ENCODE peak calls at places on chromosomes 11 and 22, in nine cellular contexts. One of them, this sample, is unnamed.

GRCh38 chr11:85170184-85170583 is 457.0 kb downstream of the DLG2 start:
- DNase-seq in cardiac septum: no peak
- DNase-seq in neural crest cell: no peak
- DNase-seq in H9: no peak
- DNase-seq in stimulated activated effector memory CD8-positive, alpha-beta T cell treated with anti-CD3 and anti-CD28 coated beads, Interleukin-12 subunit alpha, Interleukin-12 subunit beta, amount 100 ng/mL, for 72 hours: no peak
- DNase-seq in hippocampal formation: no peak
- DNase-seq in stimulated activated CD4-positive, alpha-beta T cell treated with anti-CD3 and anti-CD28 coated beads, Interleukin-12 subunit alpha, Interleukin-12 subunit beta, amount 100 ng/mL, for 48 hours: no peak
- DNase-seq in COR-L47: no peak
- DNase-seq in T-helper 2 cell: no peak
- DNase-seq in this sample: no peak

GRCh38 chr11:122146475-122146874 is 30.5 kb upstream of the BLID start:
- DNase-seq in cardiac septum: no peak
- DNase-seq in neural crest cell: no peak
- DNase-seq in H9: no peak
- DNase-seq in stimulated activated effector memory CD8-positive, alpha-beta T cell treated with anti-CD3 and anti-CD28 coated beads, Interleukin-12 subunit alpha, Interleukin-12 subunit beta, amount 100 ng/mL, for 72 hours: no peak
- DNase-seq in hippocampal formation: no peak
- DNase-seq in stimulated activated CD4-positive, alpha-beta T cell treated with anti-CD3 and anti-CD28 coated beads, Interleukin-12 subunit alpha, Interleukin-12 subunit beta, amount 100 ng/mL, for 48 hours: no peak
- DNase-seq in COR-L47: no peak
- DNase-seq in T-helper 2 cell: no peak
- DNase-seq in this sample: no peak

GRCh38 chr11:74683941-74684481 is 47.2 kb downstream of the CHRDL2 start:
- DNase-seq in cardiac septum: peak
- DNase-seq in neural crest cell: no peak
- DNase-seq in H9: no peak
- DNase-seq in stimulated activated effector memory CD8-positive, alpha-beta T cell treated with anti-CD3 and anti-CD28 coated beads, Interleukin-12 subunit alpha, Interleukin-12 subunit beta, amount 100 ng/mL, for 72 hours: no peak
- DNase-seq in hippocampal formation: no peak
- DNase-seq in stimulated activated CD4-positive, alpha-beta T cell treated with anti-CD3 and anti-CD28 coated beads, Interleukin-12 subunit alpha, Interleukin-12 subunit beta, amount 100 ng/mL, for 48 hours: no peak
- DNase-seq in COR-L47: no peak
- DNase-seq in T-helper 2 cell: no peak
- DNase-seq in this sample: peak

GRCh38 chr11:59142530-59143507 is at the start of gene FAM111A:
- DNase-seq in cardiac septum: peak
- DNase-seq in neural crest cell: peak
- DNase-seq in H9: peak
- DNase-seq in stimulated activated effector memory CD8-positive, alpha-beta T cell treated with anti-CD3 and anti-CD28 coated beads, Interleukin-12 subunit alpha, Interleukin-12 subunit beta, amount 100 ng/mL, for 72 hours: peak
- DNase-seq in hippocampal formation: peak
- DNase-seq in stimulated activated CD4-positive, alpha-beta T cell treated with anti-CD3 and anti-CD28 coated beads, Interleukin-12 subunit alpha, Interleukin-12 subunit beta, amount 100 ng/mL, for 48 hours: peak
- DNase-seq in COR-L47: peak
- DNase-seq in T-helper 2 cell: peak
- DNase-seq in this sample: peak

GRCh38 chr11:64872790-64873488 is 5.5 kb downstream of the EHD1 start:
- DNase-seq in cardiac septum: no peak
- DNase-seq in neural crest cell: no peak
- DNase-seq in H9: no peak
- DNase-seq in stimulated activated effector memory CD8-positive, alpha-beta T cell treated with anti-CD3 and anti-CD28 coated beads, Interleukin-12 subunit alpha, Interleukin-12 subunit beta, amount 100 ng/mL, for 72 hours: no peak
- DNase-seq in hippocampal formation: no peak
- DNase-seq in stimulated activated CD4-positive, alpha-beta T cell treated with anti-CD3 and anti-CD28 coated beads, Interleukin-12 subunit alpha, Interleukin-12 subunit beta, amount 100 ng/mL, for 48 hours: no peak
- DNase-seq in COR-L47: no peak
- DNase-seq in T-helper 2 cell: no peak
- DNase-seq in this sample: no peak

GRCh38 chr22:49535126-49535525 is 292.5 kb downstream of the BRD1 start:
- DNase-seq in cardiac septum: peak
- DNase-seq in neural crest cell: no peak
- DNase-seq in H9: peak
- DNase-seq in stimulated activated effector memory CD8-positive, alpha-beta T cell treated with anti-CD3 and anti-CD28 coated beads, Interleukin-12 subunit alpha, Interleukin-12 subunit beta, amount 100 ng/mL, for 72 hours: no peak
- DNase-seq in hippocampal formation: no peak
- DNase-seq in stimulated activated CD4-positive, alpha-beta T cell treated with anti-CD3 and anti-CD28 coated beads, Interleukin-12 subunit alpha, Interleukin-12 subunit beta, amount 100 ng/mL, for 48 hours: no peak
- DNase-seq in COR-L47: no peak
- DNase-seq in T-helper 2 cell: no peak
- DNase-seq in this sample: peak

GRCh38 chr11:125299821-125300220 is 135.3 kb downstream of the PKNOX2 start:
- DNase-seq in cardiac septum: no peak
- DNase-seq in neural crest cell: no peak
- DNase-seq in H9: no peak
- DNase-seq in stimulated activated effector memory CD8-positive, alpha-beta T cell treated with anti-CD3 and anti-CD28 coated beads, Interleukin-12 subunit alpha, Interleukin-12 subunit beta, amount 100 ng/mL, for 72 hours: no peak
- DNase-seq in hippocampal formation: no peak
- DNase-seq in stimulated activated CD4-positive, alpha-beta T cell treated with anti-CD3 and anti-CD28 coated beads, Interleukin-12 subunit alpha, Interleukin-12 subunit beta, amount 100 ng/mL, for 48 hours: no peak
- DNase-seq in COR-L47: no peak
- DNase-seq in T-helper 2 cell: no peak
- DNase-seq in this sample: no peak

GRCh38 chr11:41306435-41306834 is 153.0 kb downstream of the LRRC4C start:
- DNase-seq in cardiac septum: no peak
- DNase-seq in neural crest cell: no peak
- DNase-seq in H9: no peak
- DNase-seq in stimulated activated effector memory CD8-positive, alpha-beta T cell treated with anti-CD3 and anti-CD28 coated beads, Interleukin-12 subunit alpha, Interleukin-12 subunit beta, amount 100 ng/mL, for 72 hours: no peak
- DNase-seq in hippocampal formation: no peak
- DNase-seq in stimulated activated CD4-positive, alpha-beta T cell treated with anti-CD3 and anti-CD28 coated beads, Interleukin-12 subunit alpha, Interleukin-12 subunit beta, amount 100 ng/mL, for 48 hours: no peak
- DNase-seq in COR-L47: no peak
- DNase-seq in T-helper 2 cell: no peak
- DNase-seq in this sample: no peak

GRCh38 chr22:45251828-45252227 is 11.1 kb upstream of the KIAA0930 start:
- DNase-seq in cardiac septum: no peak
- DNase-seq in neural crest cell: no peak
- DNase-seq in H9: no peak
- DNase-seq in stimulated activated effector memory CD8-positive, alpha-beta T cell treated with anti-CD3 and anti-CD28 coated beads, Interleukin-12 subunit alpha, Interleukin-12 subunit beta, amount 100 ng/mL, for 72 hours: no peak
- DNase-seq in hippocampal formation: no peak
- DNase-seq in stimulated activated CD4-positive, alpha-beta T cell treated with anti-CD3 and anti-CD28 coated beads, Interleukin-12 subunit alpha, Interleukin-12 subunit beta, amount 100 ng/mL, for 48 hours: no peak
- DNase-seq in COR-L47: no peak
- DNase-seq in T-helper 2 cell: no peak
- DNase-seq in this sample: no peak

GRCh38 chr11:77107950-77108349 is 5.3 kb downstream of the OMP start:
- DNase-seq in cardiac septum: no peak
- DNase-seq in neural crest cell: no peak
- DNase-seq in H9: no peak
- DNase-seq in stimulated activated effector memory CD8-positive, alpha-beta T cell treated with anti-CD3 and anti-CD28 coated beads, Interleukin-12 subunit alpha, Interleukin-12 subunit beta, amount 100 ng/mL, for 72 hours: no peak
- DNase-seq in hippocampal formation: no peak
- DNase-seq in stimulated activated CD4-positive, alpha-beta T cell treated with anti-CD3 and anti-CD28 coated beads, Interleukin-12 subunit alpha, Interleukin-12 subunit beta, amount 100 ng/mL, for 48 hours: no peak
- DNase-seq in COR-L47: no peak
- DNase-seq in T-helper 2 cell: no peak
- DNase-seq in this sample: no peak

GRCh38 chr11:130478204-130478701 is 29.8 kb downstream of the ADAMTS15 start:
- DNase-seq in cardiac septum: no peak
- DNase-seq in neural crest cell: no peak
- DNase-seq in H9: no peak
- DNase-seq in stimulated activated effector memory CD8-positive, alpha-beta T cell treated with anti-CD3 and anti-CD28 coated beads, Interleukin-12 subunit alpha, Interleukin-12 subunit beta, amount 100 ng/mL, for 72 hours: no peak
- DNase-seq in hippocampal formation: no peak
- DNase-seq in stimulated activated CD4-positive, alpha-beta T cell treated with anti-CD3 and anti-CD28 coated beads, Interleukin-12 subunit alpha, Interleukin-12 subunit beta, amount 100 ng/mL, for 48 hours: no peak
- DNase-seq in COR-L47: no peak
- DNase-seq in T-helper 2 cell: no peak
- DNase-seq in this sample: no peak

GRCh38 chr22:36164621-36165020 is 4.1 kb upstream of the APOL3 start:
- DNase-seq in cardiac septum: no peak
- DNase-seq in neural crest cell: no peak
- DNase-seq in H9: no peak
- DNase-seq in stimulated activated effector memory CD8-positive, alpha-beta T cell treated with anti-CD3 and anti-CD28 coated beads, Interleukin-12 subunit alpha, Interleukin-12 subunit beta, amount 100 ng/mL, for 72 hours: no peak
- DNase-seq in hippocampal formation: peak
- DNase-seq in stimulated activated CD4-positive, alpha-beta T cell treated with anti-CD3 and anti-CD28 coated beads, Interleukin-12 subunit alpha, Interleukin-12 subunit beta, amount 100 ng/mL, for 48 hours: no peak
- DNase-seq in COR-L47: no peak
- DNase-seq in T-helper 2 cell: no peak
- DNase-seq in this sample: no peak

GRCh38 chr22:30435674-30436126 is 10.1 kb downstream of the MTFP1 start:
- DNase-seq in cardiac septum: peak
- DNase-seq in neural crest cell: no peak
- DNase-seq in H9: no peak
- DNase-seq in stimulated activated effector memory CD8-positive, alpha-beta T cell treated with anti-CD3 and anti-CD28 coated beads, Interleukin-12 subunit alpha, Interleukin-12 subunit beta, amount 100 ng/mL, for 72 hours: peak
- DNase-seq in hippocampal formation: no peak
- DNase-seq in stimulated activated CD4-positive, alpha-beta T cell treated with anti-CD3 and anti-CD28 coated beads, Interleukin-12 subunit alpha, Interleukin-12 subunit beta, amount 100 ng/mL, for 48 hours: peak
- DNase-seq in COR-L47: peak
- DNase-seq in T-helper 2 cell: peak
- DNase-seq in this sample: no peak